ENCODE peak calls at places on chromosome 22, in five cellular contexts. One of them, this sample, is unnamed.

GRCh38 chr22:26701323-26701722 is 43.9 kb downstream of the MIAT start:
- DNase-seq in mucosa of descending colon: no peak
- DNase-seq in ovary: no peak
- DNase-seq in activated CD8-positive, alpha-beta T cell treated with anti-CD3 and anti-CD28 coated beads for 36 hours: no peak
- DNase-seq in GM10248: no peak
- DNase-seq in this sample: no peak

GRCh38 chr22:48899523-48900326 is 927.9 kb downstream of the BRD1 start:
- DNase-seq in ovary: no peak
- DNase-seq in GM10248: no peak
- DNase-seq in activated CD8-positive, alpha-beta T cell treated with anti-CD3 and anti-CD28 coated beads for 36 hours: no peak
- DNase-seq in mucosa of descending colon: no peak
- DNase-seq in this sample: no peak

GRCh38 chr22:29695129-29695926 is 24.5 kb upstream of the CABP7 start:
- DNase-seq in ovary: no peak
- DNase-seq in mucosa of descending colon: no peak
- DNase-seq in GM10248: no peak
- DNase-seq in activated CD8-positive, alpha-beta T cell treated with anti-CD3 and anti-CD28 coated beads for 36 hours: no peak
- DNase-seq in this sample: no peak

GRCh38 chr22:37305873-37306272 is 23.6 kb downstream of the CYTH4 start:
- DNase-seq in ovary: no peak
- DNase-seq in mucosa of descending colon: no peak
- DNase-seq in GM10248: no peak
- DNase-seq in activated CD8-positive, alpha-beta T cell treated with anti-CD3 and anti-CD28 coated beads for 36 hours: no peak
- DNase-seq in this sample: no peak

GRCh38 chr22:50247748-50248147 is 2.9 kb upstream of the TUBGCP6 start:
- DNase-seq in ovary: no peak
- DNase-seq in activated CD8-positive, alpha-beta T cell treated with anti-CD3 and anti-CD28 coated beads for 36 hours: peak
- DNase-seq in mucosa of descending colon: peak
- DNase-seq in GM10248: peak
- DNase-seq in this sample: peak

GRCh38 chr22:26673485-26673884 is 16.1 kb downstream of the MIAT start:
- DNase-seq in activated CD8-positive, alpha-beta T cell treated with anti-CD3 and anti-CD28 coated beads for 36 hours: peak
- DNase-seq in ovary: no peak
- DNase-seq in GM10248: no peak
- DNase-seq in mucosa of descending colon: no peak
- DNase-seq in this sample: no peak

GRCh38 chr22:48743601-48744282 is 1083.9 kb downstream of the BRD1 start:
- DNase-seq in GM10248: no peak
- DNase-seq in activated CD8-positive, alpha-beta T cell treated with anti-CD3 and anti-CD28 coated beads for 36 hours: no peak
- DNase-seq in mucosa of descending colon: no peak
- DNase-seq in ovary: no peak
- DNase-seq in this sample: no peak

GRCh38 chr22:27846248-27846760 is 44.7 kb upstream of the MN1 start:
- DNase-seq in activated CD8-positive, alpha-beta T cell treated with anti-CD3 and anti-CD28 coated beads for 36 hours: no peak
- DNase-seq in ovary: no peak
- DNase-seq in mucosa of descending colon: no peak
- DNase-seq in GM10248: no peak
- DNase-seq in this sample: no peak

GRCh38 chr22:35312198-35313059 is 12.7 kb downstream of the TOM1 start:
- DNase-seq in mucosa of descending colon: peak
- DNase-seq in activated CD8-positive, alpha-beta T cell treated with anti-CD3 and anti-CD28 coated beads for 36 hours: peak
- DNase-seq in ovary: peak
- DNase-seq in GM10248: no peak
- DNase-seq in this sample: peak

GRCh38 chr22:48192920-48193319 is 1430.5 kb downstream of the TBC1D22A start:
- DNase-seq in ovary: no peak
- DNase-seq in mucosa of descending colon: no peak
- DNase-seq in GM10248: no peak
- DNase-seq in activated CD8-positive, alpha-beta T cell treated with anti-CD3 and anti-CD28 coated beads for 36 hours: no peak
- DNase-seq in this sample: no peak

GRCh38 chr22:41948142-41948541 is 1.2 kb upstream of the CENPM start:
- DNase-seq in activated CD8-positive, alpha-beta T cell treated with anti-CD3 and anti-CD28 coated beads for 36 hours: no peak
- DNase-seq in ovary: no peak
- DNase-seq in mucosa of descending colon: no peak
- DNase-seq in GM10248: no peak
- DNase-seq in this sample: no peak

GRCh38 chr22:23774922-23775436 is 2.3 kb downstream of the MMP11 start:
- DNase-seq in ovary: peak
- DNase-seq in mucosa of descending colon: no peak
- DNase-seq in GM10248: no peak
- DNase-seq in activated CD8-positive, alpha-beta T cell treated with anti-CD3 and anti-CD28 coated beads for 36 hours: no peak
- DNase-seq in this sample: no peak

GRCh38 chr22:49969751-49970527 is 9.4 kb downstream of the PIM3 start:
- DNase-seq in activated CD8-positive, alpha-beta T cell treated with anti-CD3 and anti-CD28 coated beads for 36 hours: no peak
- DNase-seq in mucosa of descending colon: no peak
- DNase-seq in GM10248: no peak
- DNase-seq in ovary: peak
- DNase-seq in this sample: peak

GRCh38 chr22:38310518-38311330 is 6.5 kb downstream of the CSNK1E start:
- DNase-seq in activated CD8-positive, alpha-beta T cell treated with anti-CD3 and anti-CD28 coated beads for 36 hours: no peak
- DNase-seq in mucosa of descending colon: no peak
- DNase-seq in GM10248: no peak
- DNase-seq in ovary: no peak
- DNase-seq in this sample: no peak

GRCh38 chr22:47865626-47866025 is 1103.2 kb downstream of the TBC1D22A start:
- DNase-seq in ovary: no peak
- DNase-seq in GM10248: no peak
- DNase-seq in mucosa of descending colon: no peak
- DNase-seq in activated CD8-positive, alpha-beta T cell treated with anti-CD3 and anti-CD28 coated beads for 36 hours: no peak
- DNase-seq in this sample: no peak

GRCh38 chr22:24592144-24592845 is 578 bp downstream of the LRRC75B start:
- DNase-seq in GM10248: peak
- DNase-seq in mucosa of descending colon: peak
- DNase-seq in ovary: peak
- DNase-seq in activated CD8-positive, alpha-beta T cell treated with anti-CD3 and anti-CD28 coated beads for 36 hours: peak
- DNase-seq in this sample: peak

GRCh38 chr22:31093090-31093850 is 12.2 kb downstream of the SMTN start:
- DNase-seq in activated CD8-positive, alpha-beta T cell treated with anti-CD3 and anti-CD28 coated beads for 36 hours: no peak
- DNase-seq in ovary: peak
- DNase-seq in GM10248: no peak
- DNase-seq in mucosa of descending colon: no peak
- DNase-seq in this sample: no peak

GRCh38 chr22:31095637-31096249 is 11.6 kb downstream of the SELENOM start:
- DNase-seq in GM10248: no peak
- DNase-seq in mucosa of descending colon: no peak
- DNase-seq in activated CD8-positive, alpha-beta T cell treated with anti-CD3 and anti-CD28 coated beads for 36 hours: no peak
- DNase-seq in ovary: no peak
- DNase-seq in this sample: no peak

GRCh38 chr22:31096637-31097274 is 10.6 kb downstream of the SELENOM start:
- DNase-seq in activated CD8-positive, alpha-beta T cell treated with anti-CD3 and anti-CD28 coated beads for 36 hours: no peak
- DNase-seq in mucosa of descending colon: no peak
- DNase-seq in ovary: no peak
- DNase-seq in GM10248: no peak
- DNase-seq in this sample: no peak

GRCh38 chr22:31093956-31094622 is 13.0 kb downstream of the SMTN start:
- DNase-seq in GM10248: no peak
- DNase-seq in ovary: no peak
- DNase-seq in activated CD8-positive, alpha-beta T cell treated with anti-CD3 and anti-CD28 coated beads for 36 hours: no peak
- DNase-seq in mucosa of descending colon: no peak
- DNase-seq in this sample: no peak

DNA sequence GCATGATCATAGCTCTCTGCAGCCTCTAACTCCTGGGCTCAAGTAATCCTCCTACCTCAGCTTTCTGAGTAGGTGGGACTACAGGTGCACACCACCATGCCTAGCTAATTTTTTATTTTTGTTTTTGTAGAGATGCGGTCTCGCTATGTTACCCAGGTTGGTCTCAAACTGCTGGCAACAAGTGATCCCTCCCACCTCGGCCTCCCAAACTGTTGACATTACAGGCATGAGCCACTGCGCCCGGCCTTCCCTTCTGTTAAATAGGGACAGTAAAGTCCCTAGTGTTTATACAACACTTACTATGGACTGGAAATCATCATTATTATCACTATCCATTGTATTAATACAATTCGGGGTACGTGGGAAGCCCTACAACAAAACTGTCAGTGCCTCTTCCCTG is 12.6 kb downstream of the SELENOM start:
- DNase-seq in mucosa of descending colon: no peak
- DNase-seq in ovary: no peak
- DNase-seq in activated CD8-positive, alpha-beta T cell treated with anti-CD3 and anti-CD28 coated beads for 36 hours: no peak
- DNase-seq in GM10248: no peak
- DNase-seq in this sample: no peak
- TF ChIP-seq CTCF in mucosa of descending colon: no peak
- TF ChIP-seq CTCF in ovary: no peak
- TF ChIP-seq CTCF in activated CD8-positive, alpha-beta T cell treated with anti-CD3 and anti-CD28 coated beads for 36 hours: no peak
- TF ChIP-seq CTCF in GM10248: no peak
- TF ChIP-seq CTCF in this sample: no peak

GRCh38 chr22:45962431-45962712 is 14.6 kb downstream of the WNT7B start:
- DNase-seq in ovary: no peak
- DNase-seq in mucosa of descending colon: no peak
- DNase-seq in GM10248: no peak
- DNase-seq in activated CD8-positive, alpha-beta T cell treated with anti-CD3 and anti-CD28 coated beads for 36 hours: no peak
- DNase-seq in this sample: no peak

GRCh38 chr22:45963821-45964220 is 13.1 kb downstream of the WNT7B start:
- DNase-seq in GM10248: no peak
- DNase-seq in ovary: no peak
- DNase-seq in activated CD8-positive, alpha-beta T cell treated with anti-CD3 and anti-CD28 coated beads for 36 hours: no peak
- DNase-seq in mucosa of descending colon: no peak
- DNase-seq in this sample: no peak

GRCh38 chr22:45961679-45962430 is 15.1 kb downstream of the WNT7B start:
- DNase-seq in mucosa of descending colon: no peak
- DNase-seq in GM10248: no peak
- DNase-seq in activated CD8-positive, alpha-beta T cell treated with anti-CD3 and anti-CD28 coated beads for 36 hours: no peak
- DNase-seq in ovary: no peak
- DNase-seq in this sample: no peak

GRCh38 chr22:45964372-45964771 is 12.6 kb downstream of the WNT7B start:
- DNase-seq in GM10248: no peak
- DNase-seq in mucosa of descending colon: no peak
- DNase-seq in ovary: no peak
- DNase-seq in activated CD8-positive, alpha-beta T cell treated with anti-CD3 and anti-CD28 coated beads for 36 hours: no peak
- DNase-seq in this sample: no peak

DNA sequence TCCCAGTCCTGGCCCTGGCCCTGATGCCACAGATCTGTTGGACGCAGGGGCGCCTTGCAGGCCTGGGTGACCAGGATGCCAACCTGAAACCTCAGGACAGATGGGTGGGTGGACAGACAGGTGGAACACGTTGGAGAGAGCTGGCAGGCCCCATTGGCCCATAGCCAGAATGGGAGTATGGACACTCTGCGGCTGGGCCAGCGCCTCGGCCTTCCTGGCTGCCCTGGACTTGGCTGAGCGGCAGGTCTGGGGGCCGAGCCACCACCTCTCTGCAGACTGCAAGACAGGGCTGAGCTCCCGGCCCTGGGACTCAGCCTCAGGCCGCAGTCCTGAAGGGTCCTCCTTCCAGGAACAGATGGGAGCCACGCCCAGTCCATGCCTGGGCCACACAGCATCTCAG is 14.2 kb downstream of the WNT7B start:
- DNase-seq in activated CD8-positive, alpha-beta T cell treated with anti-CD3 and anti-CD28 coated beads for 36 hours: no peak
- DNase-seq in mucosa of descending colon: no peak
- DNase-seq in ovary: no peak
- DNase-seq in GM10248: no peak
- DNase-seq in this sample: no peak
- TF ChIP-seq CTCF in activated CD8-positive, alpha-beta T cell treated with anti-CD3 and anti-CD28 coated beads for 36 hours: no peak
- TF ChIP-seq CTCF in mucosa of descending colon: no peak
- TF ChIP-seq CTCF in ovary: no peak
- TF ChIP-seq CTCF in GM10248: no peak
- TF ChIP-seq CTCF in this sample: no peak

GRCh38 chr22:43226368-43226979 is 39.5 kb upstream of the TTLL12 start:
- DNase-seq in ovary: no peak
- DNase-seq in GM10248: no peak
- DNase-seq in activated CD8-positive, alpha-beta T cell treated with anti-CD3 and anti-CD28 coated beads for 36 hours: no peak
- DNase-seq in mucosa of descending colon: no peak
- DNase-seq in this sample: no peak
- TF ChIP-seq CTCF in ovary: no peak
- TF ChIP-seq CTCF in GM10248: no peak
- TF ChIP-seq CTCF in activated CD8-positive, alpha-beta T cell treated with anti-CD3 and anti-CD28 coated beads for 36 hours: no peak
- TF ChIP-seq CTCF in mucosa of descending colon: no peak
- TF ChIP-seq CTCF in this sample: no peak

GRCh38 chr22:19801340-19802000 is 40.9 kb downstream of the TBX1 start:
- DNase-seq in ovary: no peak
- DNase-seq in mucosa of descending colon: no peak
- DNase-seq in GM10248: no peak
- DNase-seq in activated CD8-positive, alpha-beta T cell treated with anti-CD3 and anti-CD28 coated beads for 36 hours: no peak
- DNase-seq in this sample: no peak

GRCh38 chr22:19800306-19800705 is 39.7 kb downstream of the TBX1 start:
- DNase-seq in GM10248: no peak
- DNase-seq in ovary: no peak
- DNase-seq in mucosa of descending colon: no peak
- DNase-seq in activated CD8-positive, alpha-beta T cell treated with anti-CD3 and anti-CD28 coated beads for 36 hours: no peak
- DNase-seq in this sample: no peak

GRCh38 chr22:19802001-19802880 is 41.7 kb downstream of the TBX1 start:
- DNase-seq in GM10248: no peak
- DNase-seq in ovary: no peak
- DNase-seq in activated CD8-positive, alpha-beta T cell treated with anti-CD3 and anti-CD28 coated beads for 36 hours: no peak
- DNase-seq in mucosa of descending colon: no peak
- DNase-seq in this sample: no peak

GRCh38 chr22:19799322-19800190 is 39.0 kb downstream of the TBX1 start:
- DNase-seq in ovary: no peak
- DNase-seq in activated CD8-positive, alpha-beta T cell treated with anti-CD3 and anti-CD28 coated beads for 36 hours: no peak
- DNase-seq in GM10248: no peak
- DNase-seq in mucosa of descending colon: no peak
- DNase-seq in this sample: no peak

GRCh38 chr22:19800761-19801244 is 40.2 kb downstream of the TBX1 start:
- DNase-seq in mucosa of descending colon: no peak
- DNase-seq in activated CD8-positive, alpha-beta T cell treated with anti-CD3 and anti-CD28 coated beads for 36 hours: no peak
- DNase-seq in GM10248: no peak
- DNase-seq in ovary: no peak
- DNase-seq in this sample: no peak
- TF ChIP-seq CTCF in mucosa of descending colon: no peak
- TF ChIP-seq CTCF in activated CD8-positive, alpha-beta T cell treated with anti-CD3 and anti-CD28 coated beads for 36 hours: no peak
- TF ChIP-seq CTCF in GM10248: no peak
- TF ChIP-seq CTCF in ovary: no peak
- TF ChIP-seq CTCF in this sample: peak

GRCh38 chr22:42977574-42977973 is 37.4 kb downstream of the PACSIN2 start:
- DNase-seq in ovary: no peak
- DNase-seq in GM10248: no peak
- DNase-seq in activated CD8-positive, alpha-beta T cell treated with anti-CD3 and anti-CD28 coated beads for 36 hours: no peak
- DNase-seq in mucosa of descending colon: peak
- DNase-seq in this sample: no peak
- TF ChIP-seq CTCF in ovary: no peak
- TF ChIP-seq CTCF in GM10248: no peak
- TF ChIP-seq CTCF in activated CD8-positive, alpha-beta T cell treated with anti-CD3 and anti-CD28 coated beads for 36 hours: no peak
- TF ChIP-seq CTCF in mucosa of descending colon: no peak
- TF ChIP-seq CTCF in this sample: no peak